ENCODE peak calls at places on chromosome 22, in ten cellular contexts. I is SK-N-MC, S is left ventricle myocardium inferior, X is SJSA1, W is heart left ventricle, E is colonic mucosa, F is adrenal gland, C is gastrocnemius medialis, V is esophagus squamous epithelium, O is transverse colon. U is an unnamed sample.

GRCh38 chr22:27630754-27631153 is 170.8 kb downstream of the MN1 start:
- DNase-seq in W (no peak), E (no peak), F (no peak), V (no peak), S (no peak), I (no peak), O (no peak), C (no peak), X (no peak), U (no peak)

GRCh38 chr22:37184816-37185541 is 3.1 kb downstream of the C1QTNF6 start:
- DNase-seq in E (no peak), X (no peak), O (no peak), V (no peak), F (no peak), W (no peak), C (no peak), S (peak; percentile 12), I (no peak), U (no peak)

GRCh38 chr22:32585737-32586136 is 111.1 kb downstream of the FBXO7 start:
- DNase-seq in F (no peak), C (no peak), W (no peak), E (no peak), V (no peak), S (no peak), O (no peak), I (no peak), X (no peak), U (no peak)

GRCh38 chr22:43110444-43110926 is at the start of gene BIK:
- DNase-seq in S (peak; percentile 39), W (peak; percentile 73), V (no peak), I (no peak), E (peak; percentile 72), O (peak; percentile 75), F (peak; percentile 60), C (no peak), X (peak; percentile 17), U (peak; percentile 68)

GRCh38 chr22:42604403-42604802 is 10.3 kb downstream of the POLDIP3 start:
- DNase-seq in E (no peak), O (no peak), W (no peak), V (no peak), I (no peak), S (no peak), X (peak; percentile 59), F (no peak), C (no peak), U (peak; percentile 51)

GRCh38 chr22:39125622-39126021 is 26.9 kb downstream of the CBX7 start:
- DNase-seq in E (no peak), O (no peak), W (no peak), S (no peak), I (no peak), X (no peak), F (no peak), C (no peak), V (no peak), U (no peak)

GRCh38 chr22:26416670-26417270 is 12.3 kb upstream of the ASPHD2 start:
- DNase-seq in E (no peak), O (no peak), F (peak; percentile 52), I (no peak), S (no peak), V (no peak), W (no peak), X (peak; percentile 56), C (peak; percentile 19), U (no peak)

GRCh38 chr22:45163074-45163416 is 680 bp upstream of the NUP50 start:
- DNase-seq in C (no peak), I (no peak), O (peak; percentile 26), X (no peak), F (peak; percentile 50), E (no peak), S (no peak), W (no peak), V (no peak), U (no peak)

GRCh38 chr22:23245045-23245798 is 64.9 kb downstream of the BCR start:
- DNase-seq in F (peak; percentile 65), X (peak; percentile 89), I (no peak), V (no peak), C (no peak), S (no peak), O (no peak), W (no peak), E (no peak), U (no peak)

GRCh38 chr22:39205344-39206021 is 39.3 kb downstream of the PDGFB start:
- DNase-seq in V (no peak), E (no peak), W (no peak), C (no peak), S (no peak), X (peak; percentile 69), I (no peak), F (peak; percentile 52), O (no peak), U (no peak)

GRCh38 chr22:19879996-19880785 is 25.5 kb upstream of the GNB1L start:
- DNase-seq in O (no peak), C (peak; percentile 8), E (no peak), S (no peak), F (no peak), X (peak; percentile 33), I (no peak), V (no peak), W (peak; percentile 55), U (no peak)

GRCh38 chr22:43529954-43530863 is 118.4 kb downstream of the MPPED1 start:
- DNase-seq in C (no peak), V (no peak), O (no peak), E (no peak), F (no peak), X (no peak), S (no peak), I (no peak), W (no peak), U (no peak)

GRCh38 chr22:17818166-17818565 is 43.9 kb upstream of the BID start:
- DNase-seq in V (no peak), E (no peak), W (no peak), X (no peak), C (no peak), O (no peak), I (no peak), S (no peak), F (no peak), U (no peak)

DNA sequence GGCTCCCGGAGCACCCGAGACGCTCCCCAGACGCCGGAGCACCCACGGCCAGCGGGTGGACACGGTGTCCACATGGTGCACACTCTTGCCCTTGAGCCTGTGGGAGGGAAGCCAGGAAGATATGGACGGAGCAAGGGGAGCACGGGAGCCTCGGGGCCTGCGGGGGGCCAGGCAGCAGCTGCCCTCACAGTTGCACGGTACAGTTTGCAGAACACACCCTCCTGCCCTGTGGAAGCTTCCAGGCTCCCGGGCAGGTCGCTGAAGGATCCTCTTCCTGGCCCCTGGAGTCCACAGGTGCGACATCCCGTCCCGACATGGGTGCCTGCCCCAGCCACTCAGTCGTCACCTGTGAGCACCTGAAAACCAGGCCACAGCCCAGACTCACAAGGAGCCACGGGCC is 253.5 kb downstream of the BRD1 start:
- DNase-seq in F (peak; percentile 7), W (no peak), S (no peak), V (no peak), O (peak; percentile 4), E (no peak), C (no peak), I (no peak), X (no peak), U (peak; percentile 16)
- H3K9me3 ChIP-seq in F (no peaks in the 10 kb centered on the region), W (no peaks in the 10 kb centered on the region), S (peaks cover 5% of the 10 kb centered on the region), V (no peaks in the 10 kb centered on the region), O (no peaks in the 10 kb centered on the region), E (no peaks in the 10 kb centered on the region), C (no peaks in the 10 kb centered on the region), I (no peaks in the 10 kb centered on the region), X (peaks cover 14% of the 10 kb centered on the region), U (no peaks in the 10 kb centered on the region)

GRCh38 chr22:48697223-48697622 is 1130.5 kb downstream of the BRD1 start:
- DNase-seq in C (no peak), O (no peak), I (no peak), F (no peak), S (no peak), X (no peak), V (no peak), W (no peak), E (no peak), U (no peak)
- H3K4me3 ChIP-seq in C (no peak overlapping the region), O (no peak overlapping the region), I (no peak overlapping the region), F (no peak overlapping the region), S (no peak overlapping the region), X (no peak overlapping the region), V (no peak overlapping the region), W (no peak overlapping the region), E (no peak overlapping the region), U (no peak overlapping the region)

DNA sequence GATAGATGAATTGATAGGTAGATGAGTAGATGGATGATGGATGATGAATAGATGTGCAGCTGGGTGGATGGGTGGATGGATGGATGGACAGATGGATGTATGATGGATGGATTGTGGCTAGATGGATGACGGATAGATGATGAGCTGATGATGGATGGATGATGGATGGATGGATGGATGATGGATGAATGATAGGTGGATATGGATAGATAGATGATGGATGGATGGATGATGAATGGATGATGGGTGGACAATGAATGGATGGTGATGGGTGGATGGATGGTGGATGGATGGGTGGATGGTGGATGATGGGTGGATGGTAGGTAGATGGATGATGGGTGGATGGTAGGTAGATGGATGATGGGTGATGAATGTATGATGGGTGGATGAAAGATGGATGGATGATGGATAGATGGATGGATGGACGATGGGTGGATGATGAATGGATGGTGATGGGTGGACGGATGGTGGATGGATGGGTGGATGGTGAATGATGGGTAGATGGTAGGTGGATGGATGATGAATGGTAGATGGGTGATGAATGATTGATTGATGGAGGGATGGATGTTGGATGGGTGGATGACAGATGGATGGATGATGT is 1261.7 kb downstream of the BRD1 start:
- DNase-seq in E (no peak), O (no peak), V (no peak), W (no peak), S (no peak), X (no peak), F (no peak), I (no peak), C (no peak), U (no peak)
- H3K9me3 ChIP-seq in E (no peaks in the 10 kb centered on the region), O (no peaks in the 10 kb centered on the region), V (peaks cover 15% of the 10 kb centered on the region), W (no peaks in the 10 kb centered on the region), S (peaks cover 16% of the 10 kb centered on the region), X (peaks cover 10% of the 10 kb centered on the region), F (no peaks in the 10 kb centered on the region), I (peaks cover 3% of the 10 kb centered on the region), C (no peaks in the 10 kb centered on the region), U (peaks cover 15% of the 10 kb centered on the region)

GRCh38 chr22:40310771-40311120 is 35.6 kb upstream of the ADSL start:
- DNase-seq in O (no peak), W (no peak), C (no peak), E (no peak), X (no peak), S (no peak), I (no peak), V (no peak), F (no peak), U (no peak)

GRCh38 chr22:40312050-40312449 is 34.2 kb upstream of the ADSL start:
- DNase-seq in O (no peak), F (no peak), C (no peak), W (no peak), X (no peak), S (no peak), E (no peak), V (no peak), I (no peak), U (no peak)

GRCh38 chr22:40308999-40309578 is 37.2 kb upstream of the ADSL start:
- DNase-seq in I (no peak), F (no peak), S (no peak), C (no peak), V (no peak), O (no peak), X (peak; percentile 5), W (no peak), E (no peak), U (no peak)

GRCh38 chr22:40313007-40313406 is 33.3 kb upstream of the ADSL start:
- DNase-seq in W (no peak), O (no peak), X (no peak), E (no peak), F (peak; percentile 54), S (no peak), V (no peak), C (no peak), I (no peak), U (no peak)

GRCh38 chr22:40310081-40310770 is 36.1 kb upstream of the ADSL start:
- DNase-seq in I (no peak), F (no peak), W (no peak), X (peak; percentile 79), V (no peak), S (no peak), O (peak; percentile 21), E (no peak), C (no peak), U (no peak)
- H3K4me3 ChIP-seq in I (no peak overlapping the region), F (no peak overlapping the region), W (no peak overlapping the region), X (peak overlapping the region; percentile 5), V (no peak overlapping the region), S (no peak overlapping the region), O (no peak overlapping the region), E (no peak overlapping the region), C (no peak overlapping the region), U (no peak overlapping the region)

U was measured in stomach.